ENCODE peak calls at places on chromosomes 1 and 21, in ten cellular contexts. B is lung, Z is pancreas, M is kidney, Q is esophagus squamous epithelium, X is neural progenitor cell, E is upper lobe of right lung, O is foreskin keratinocyte, I is left ventricle myocardium inferior, V is OCI-LY7. G is an unnamed sample. For H3K4me1, the result is how much of the 10 kb centered on the place peaks cover.

GRCh38 chr1:154747380-154747779 is 122.7 kb downstream of the KCNN3 start:
- DNase-seq in X (no peak), I (no peak), V (no peak), B (no peak), O (no peak), Q (no peak), Z (no peak), E (no peak), M (no peak), G (no peak)

GRCh38 chr1:241771117-241771516 is 76.9 kb upstream of the EXO1 start:
- DNase-seq in I (no peak), E (no peak), M (no peak), V (no peak), Z (no peak), O (no peak), B (no peak), X (no peak), Q (no peak), G (no peak)

GRCh38 chr1:177927021-177927596 is 42.7 kb downstream of the SEC16B start:
- DNase-seq in V (no peak), M (no peak), E (no peak), Q (no peak), B (no peak), X (no peak), Z (no peak), O (peak), I (no peak), G (peak)

GRCh38 chr21:19461481-19462205 is 1058.1 kb upstream of the TMPRSS15 start:
- DNase-seq in Q (no peak), I (no peak), M (no peak), V (no peak), X (no peak), O (no peak), Z (no peak), E (no peak), B (no peak), G (no peak)

GRCh38 chr1:193700710-193701355 is 514.4 kb upstream of the B3GALT2 start:
- DNase-seq in Q (no peak), V (no peak), Z (no peak), B (no peak), I (no peak), X (no peak), E (no peak), M (no peak), O (peak), G (no peak)

GRCh38 chr1:248686815-248687214 is 15.8 kb downstream of the OR14I1 start:
- DNase-seq in E (no peak), V (peak), B (no peak), I (no peak), M (no peak), Z (no peak), Q (no peak), O (no peak), X (no peak), G (no peak)

GRCh38 chr1:54345116-54345515 is 61.1 kb downstream of the SSBP3 start:
- DNase-seq in X (no peak), I (no peak), M (no peak), O (no peak), Q (no peak), V (no peak), B (no peak), E (no peak), Z (no peak), G (no peak)

GRCh38 chr1:65527211-65527610 is 106.7 kb downstream of the LEPR start:
- DNase-seq in O (no peak), V (no peak), Q (no peak), X (no peak), Z (no peak), E (no peak), I (no peak), M (no peak), B (no peak), G (peak)

GRCh38 chr1:75677443-75677842 is 47.1 kb upstream of the ACADM start:
- DNase-seq in O (no peak), Z (no peak), E (no peak), Q (no peak), B (no peak), M (no peak), I (no peak), V (no peak), X (peak), G (no peak)

GRCh38 chr1:14987829-14988603 is 165.5 kb upstream of the TMEM51 start:
- DNase-seq in B (no peak), M (no peak), O (no peak), E (no peak), Q (no peak), Z (no peak), V (no peak), X (no peak), I (peak), G (peak)

GRCh38 chr1:115330480-115331013 is 7.5 kb downstream of the NGF start:
- DNase-seq in X (no peak), B (no peak), O (peak), M (no peak), I (no peak), Z (no peak), Q (no peak), E (no peak), V (no peak), G (no peak)

GRCh38 chr1:243549108-243549507 is 293.3 kb downstream of the SDCCAG8 start:
- DNase-seq in E (no peak), B (no peak), Z (no peak), O (peak), V (no peak), X (no peak), Q (no peak), I (no peak), M (no peak), G (peak)

GRCh38 chr1:24311234-24311633 is 7.9 kb upstream of the GRHL3 start:
- DNase-seq in V (no peak), O (no peak), E (no peak), Q (no peak), I (no peak), Z (no peak), M (no peak), X (no peak), B (no peak), G (no peak)

GRCh38 chr1:118461154-118461553 is 276.1 kb upstream of the SPAG17 start:
- DNase-seq in O (no peak), V (no peak), I (no peak), B (no peak), M (no peak), Q (no peak), X (peak), Z (no peak), E (no peak), G (peak)

GRCh38 chr1:44220001-44220751 is 6.9 kb downstream of the DMAP1 start:
- DNase-seq in V (no peak), X (no peak), E (no peak), Q (no peak), B (no peak), I (no peak), M (no peak), O (no peak), Z (no peak), G (no peak)

GRCh38 chr1:3614755-3615742 is 3.7 kb upstream of the MEGF6 start:
- DNase-seq in B (no peak), X (peak), Z (no peak), V (peak), O (no peak), M (no peak), E (no peak), I (no peak), Q (no peak), G (peak)

GRCh38 chr1:48940354-48940753 is 163.7 kb upstream of the BEND5 start:
- DNase-seq in B (no peak), X (no peak), I (no peak), Q (no peak), O (no peak), V (no peak), M (no peak), E (no peak), Z (no peak), G (no peak)

GRCh38 chr1:48936436-48936835 is 159.7 kb upstream of the BEND5 start:
- DNase-seq in E (no peak), M (no peak), O (no peak), Z (no peak), I (no peak), X (no peak), Q (no peak), B (no peak), V (no peak), G (no peak)

GRCh38 chr1:48939828-48940227 is 163.1 kb upstream of the BEND5 start:
- DNase-seq in X (no peak), I (no peak), V (no peak), Z (no peak), O (no peak), E (no peak), M (no peak), Q (no peak), B (no peak), G (no peak)

GRCh38 chr1:48938975-48939374 is 162.3 kb upstream of the BEND5 start:
- DNase-seq in V (no peak), Q (no peak), Z (no peak), O (no peak), E (no peak), B (no peak), M (no peak), I (no peak), X (no peak), G (no peak)

DNA sequence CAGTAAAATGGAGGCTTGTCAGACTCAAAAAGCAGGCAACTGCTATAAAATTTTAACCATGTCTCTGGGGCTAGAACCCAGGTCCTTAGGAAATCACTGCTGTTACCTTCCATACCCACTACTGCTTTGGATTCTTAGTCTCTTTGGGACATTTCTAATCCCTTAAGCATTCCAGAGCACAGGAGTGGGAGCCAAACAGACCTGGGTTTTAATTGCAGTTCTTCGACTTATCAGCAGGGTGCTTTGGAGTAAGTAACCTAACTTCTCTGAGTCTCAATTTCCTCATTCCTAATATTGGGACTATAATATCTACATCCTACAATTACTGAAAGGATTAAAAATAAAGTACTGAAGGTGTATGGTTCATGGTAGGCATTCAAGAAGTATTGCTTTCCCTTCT is 161.0 kb upstream of the BEND5 start:
- DNase-seq in M (no peak), E (no peak), V (no peak), Q (no peak), O (no peak), I (no peak), X (no peak), Z (no peak), B (no peak), G (no peak)
- TF ChIP-seq CTCF in M (no peak), E (no peak), V (no peak), Q (no peak), O (peak), I (no peak), X (no peak), Z (no peak), B (no peak), G (no peak)

GRCh38 chr1:222009105-222009730 is 267.3 kb upstream of the DUSP10 start:
- DNase-seq in M (no peak), V (peak), Z (no peak), X (peak), Q (no peak), E (no peak), B (no peak), I (no peak), O (no peak), G (no peak)
- H3K4me1 ChIP-seq in M (under half), V (under half), Z (under half), X (under half), Q (under half), E (under half), B (under half), I (under half), O (under half), G (under half)

DNA sequence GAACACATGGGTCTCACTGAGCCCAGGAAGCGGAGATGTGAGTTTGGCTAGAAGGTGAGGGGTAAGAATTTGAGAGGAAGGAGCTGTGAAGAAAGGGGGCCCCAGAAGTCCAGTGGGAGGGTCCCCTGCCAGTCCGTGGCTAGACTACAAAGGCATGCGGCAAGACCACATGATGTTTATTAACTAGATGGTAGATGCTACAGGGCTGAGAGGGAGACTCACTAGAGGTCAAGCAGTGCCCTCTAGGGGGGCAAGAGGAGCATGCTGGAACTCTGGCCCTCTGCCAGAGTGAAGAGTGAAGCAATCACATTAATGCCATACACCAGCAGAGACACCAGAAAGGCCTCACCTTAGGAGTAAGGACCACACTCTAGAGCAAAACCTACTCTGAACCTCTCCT is 12.2 kb downstream of the KIAA0319L start:
- DNase-seq in Q (no peak), O (no peak), M (no peak), I (no peak), E (no peak), Z (peak), B (peak), X (peak), V (peak), G (no peak)
- TF ChIP-seq CTCF in Q (no peak), O (peak), M (peak), I (peak), E (peak), Z (no peak), B (peak), X (peak), V (peak), G (peak)

DNA sequence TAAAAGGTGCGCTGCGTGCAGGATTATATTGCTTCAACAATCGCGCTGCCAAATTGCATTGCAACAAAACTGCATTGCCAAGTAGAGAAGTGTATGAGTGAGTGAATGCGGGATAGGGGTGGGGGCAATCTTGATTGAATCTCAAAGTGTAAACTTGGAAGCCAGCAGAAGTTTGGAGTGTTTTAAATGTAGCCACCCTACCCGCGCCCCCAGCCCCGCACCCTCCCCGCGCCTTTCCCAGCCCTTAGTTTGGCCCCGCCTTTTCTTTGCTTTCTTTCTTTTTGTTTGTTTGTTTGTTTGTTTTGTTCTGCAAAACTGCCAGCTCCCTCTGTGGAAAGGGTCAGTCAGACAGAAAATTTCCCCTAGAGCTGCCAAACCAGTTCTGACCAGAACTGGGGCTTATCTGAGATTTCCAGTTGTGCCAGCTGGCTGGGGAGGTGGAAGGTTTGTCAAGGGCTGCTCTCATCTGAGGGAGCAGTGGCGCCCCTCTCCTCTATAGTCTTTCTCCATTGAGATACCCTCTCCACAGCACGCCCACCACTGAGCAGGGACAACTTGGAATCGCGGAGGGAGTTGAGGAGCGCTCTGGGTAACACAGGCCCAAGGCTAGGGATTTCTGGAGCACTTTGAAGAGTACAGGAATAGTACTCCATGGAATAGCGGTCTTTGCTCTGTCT is 666 bp upstream of the BEND5 start:
- DNase-seq in E (no peak), X (peak), V (no peak), I (no peak), Q (no peak), Z (no peak), M (no peak), O (no peak), B (peak), G (no peak)
- H3K4me1 ChIP-seq in E (under half), X (under half), V (under half), I (under half), Q (under half), Z (under half), M (under half), O (under half), B (under half), G (under half)

GRCh38 chr1:70140894-70141293 is 64.5 kb downstream of the LRRC40 start:
- DNase-seq in Z (no peak), O (no peak), Q (no peak), X (peak), V (no peak), E (no peak), B (no peak), M (no peak), I (no peak), G (no peak)

GRCh38 chr1:70143052-70143659 is 62.2 kb downstream of the LRRC40 start:
- DNase-seq in Q (no peak), M (no peak), V (no peak), B (no peak), O (no peak), I (no peak), X (no peak), Z (no peak), E (no peak), G (no peak)

GRCh38 chr1:70146488-70146887 is 58.9 kb downstream of the LRRC40 start:
- DNase-seq in O (no peak), B (no peak), I (no peak), Z (no peak), X (no peak), V (no peak), M (no peak), Q (no peak), E (no peak), G (peak)

GRCh38 chr1:70140343-70140742 is 65.0 kb downstream of the LRRC40 start:
- DNase-seq in Z (no peak), X (no peak), E (no peak), I (no peak), O (no peak), Q (no peak), V (no peak), B (no peak), M (no peak), G (no peak)

GRCh38 chr1:70142120-70142519 is 63.3 kb downstream of the LRRC40 start:
- DNase-seq in Z (no peak), B (no peak), X (no peak), O (no peak), V (no peak), I (no peak), M (no peak), Q (no peak), E (no peak), G (no peak)
- TF ChIP-seq CTCF in Z (no peak), B (no peak), X (peak), O (peak), V (peak), I (peak), M (peak), Q (no peak), E (peak), G (peak)

DNA sequence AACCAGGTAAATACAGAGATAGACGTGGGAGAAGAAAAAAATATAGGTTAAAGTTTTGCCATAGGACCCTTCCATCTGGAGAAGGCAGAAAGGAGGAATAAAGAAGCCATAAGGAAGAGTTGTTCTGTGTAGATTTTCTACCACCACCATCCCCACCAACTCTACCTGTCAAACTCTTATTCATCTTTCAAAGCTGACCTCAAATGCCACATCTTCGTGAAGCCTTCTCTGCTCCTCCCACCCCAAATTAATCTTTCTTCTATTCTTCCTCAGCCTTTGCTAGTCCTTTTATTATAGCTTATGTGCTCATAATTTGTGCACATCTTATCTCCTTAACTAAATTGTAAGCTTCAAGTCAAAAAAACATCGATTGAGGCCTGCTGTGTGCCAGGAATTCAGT is 1.3 kb upstream of the NECTIN4 start:
- DNase-seq in X (no peak), O (no peak), Z (no peak), M (no peak), B (no peak), Q (no peak), V (no peak), I (no peak), E (no peak), G (no peak)
- H3K4me1 ChIP-seq in X (under half), O (under half), Z (under half), M (under half), B (under half), Q (half or more), V (under half), I (under half), E (under half), G (under half)

GRCh38 chr1:157153743-157154142 is 15.5 kb upstream of the ETV3 start:
- DNase-seq in O (no peak), X (no peak), Q (no peak), I (no peak), B (no peak), V (no peak), Z (no peak), E (no peak), M (no peak), G (no peak)

GRCh38 chr1:157152510-157152909 is 14.3 kb upstream of the ETV3 start:
- DNase-seq in O (no peak), Z (no peak), M (no peak), X (no peak), V (no peak), B (no peak), E (no peak), I (no peak), Q (no peak), G (no peak)

GRCh38 chr1:157155658-157156057 is 17.5 kb upstream of the ETV3 start:
- DNase-seq in Z (no peak), O (no peak), X (no peak), B (no peak), I (no peak), M (peak), E (no peak), Q (no peak), V (no peak), G (no peak)

GRCh38 chr1:157154940-157155514 is 16.8 kb upstream of the ETV3 start:
- DNase-seq in I (peak), B (peak), Z (peak), M (peak), O (no peak), E (peak), V (no peak), Q (no peak), X (no peak), G (no peak)

DNA sequence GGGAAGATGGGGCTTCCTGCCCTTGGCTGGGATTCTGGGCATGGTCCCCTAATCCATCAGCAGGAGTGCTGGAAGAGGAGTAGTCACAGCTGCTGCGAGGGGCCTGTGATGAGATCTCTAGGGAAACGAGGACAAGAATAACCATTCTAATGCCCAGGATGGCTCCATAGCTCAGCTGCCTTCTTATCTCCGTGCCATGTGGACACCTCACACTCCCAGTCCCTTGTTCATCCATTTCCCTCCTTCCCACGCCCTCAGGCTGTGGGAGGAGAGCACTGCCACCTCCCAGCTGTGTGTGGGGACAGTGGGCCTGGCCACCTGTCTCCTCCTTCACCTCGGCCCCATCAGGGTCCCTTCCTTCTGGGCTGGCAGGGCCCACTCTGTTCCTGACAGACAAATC is 16.1 kb upstream of the ETV3 start:
- DNase-seq in M (no peak), B (no peak), X (no peak), E (no peak), Z (no peak), I (no peak), Q (no peak), V (no peak), O (no peak), G (no peak)
- TF ChIP-seq CTCF in M (no peak), B (no peak), X (no peak), E (no peak), Z (no peak), I (no peak), Q (no peak), V (no peak), O (no peak), G (no peak)

DNA sequence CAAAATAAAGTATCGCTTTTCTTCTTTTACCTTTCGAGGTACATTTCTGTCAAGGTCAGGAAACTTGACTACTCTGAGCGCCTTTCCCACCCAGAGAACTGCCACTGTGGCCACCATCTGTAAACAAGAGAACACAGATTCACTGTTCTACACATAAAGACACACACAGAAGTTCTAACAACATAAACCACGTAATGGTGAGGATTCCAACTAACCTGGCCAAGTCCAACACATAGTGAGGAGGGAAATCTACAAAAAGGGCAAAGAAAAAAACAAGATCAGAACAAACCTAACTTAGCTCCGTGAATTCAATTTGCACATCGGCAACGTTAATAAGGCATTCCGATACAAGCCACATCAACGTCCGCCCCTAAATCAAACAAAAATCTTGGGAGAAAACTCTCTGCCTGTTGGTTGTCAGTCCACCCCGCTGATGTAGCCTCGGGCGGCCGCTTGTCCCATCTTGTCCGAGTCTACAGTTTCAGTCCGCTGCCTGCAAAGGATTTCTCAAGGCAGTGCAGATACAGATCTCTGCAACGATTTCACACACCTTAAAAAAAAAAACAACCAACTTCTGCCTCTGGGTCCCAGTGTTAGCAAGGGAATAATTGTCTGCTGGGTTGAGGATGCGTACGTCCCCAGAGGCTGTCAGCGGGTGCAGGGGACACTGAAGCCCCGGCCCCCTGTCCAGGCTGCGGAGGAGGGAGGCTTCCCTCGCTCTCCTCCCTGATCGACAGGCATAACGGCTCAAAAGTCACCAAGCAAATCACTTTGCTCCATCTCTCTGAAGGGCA is 1.0 kb downstream of the SLC35D1 start:
- DNase-seq in O (peak), X (peak), V (peak), M (peak), B (peak), E (peak), I (peak), Q (peak), Z (no peak), G (peak)
- H3K4me1 ChIP-seq in O (under half), X (under half), V (under half), M (under half), B (under half), E (under half), I (under half), Q (under half), Z (under half), G (under half)